ENCODE peak calls at places on chromosomes 6 and 20, in seven cellular contexts. C is dorsolateral prefrontal cortex, E is GM18507, Y is cardiac muscle cell, U is NCI-H345, W is substantia nigra, P is fibroblast of the conjunctiva. L is an unnamed sample.

GRCh38 chr6:11828185-11828897 is 49.7 kb upstream of the ADTRP start:
- DNase-seq in Y (no peak), P (no peak), E (no peak), U (no peak), W (no peak), C (no peak), L (no peak)

GRCh38 chr20:6566821-6567220 is 200.7 kb upstream of the BMP2 start:
- DNase-seq in U (no peak), W (no peak), E (no peak), Y (peak), C (no peak), P (peak), L (peak)

GRCh38 chr6:93644611-93645010 is 225.3 kb upstream of the EPHA7 start:
- DNase-seq in P (peak), Y (peak), C (no peak), W (no peak), E (no peak), U (peak), L (no peak)

GRCh38 chr20:51934301-51935002 is 132.1 kb upstream of the SALL4 start:
- DNase-seq in W (no peak), C (no peak), Y (no peak), P (no peak), U (no peak), E (no peak), L (no peak)

GRCh38 chr6:160931378-160932343 is 59.9 kb upstream of the MAP3K4 start:
- DNase-seq in W (no peak), U (no peak), C (no peak), P (no peak), E (no peak), Y (no peak), L (no peak)

GRCh38 chr6:34986845-34987246 is 97.8 kb downstream of the ANKS1A start:
- DNase-seq in U (peak), Y (peak), E (peak), P (peak), W (peak), C (peak), L (peak)

GRCh38 chr6:150634641-150635292 is 35.1 kb downstream of the PLEKHG1 start:
- DNase-seq in U (no peak), W (no peak), Y (peak), E (no peak), C (no peak), P (no peak), L (no peak)

GRCh38 chr20:57586370-57586793 is 25.5 kb downstream of the PCK1 start:
- DNase-seq in U (no peak), E (no peak), P (no peak), W (peak), C (no peak), Y (no peak), L (no peak)

GRCh38 chr20:35886537-35886936 is 67.8 kb downstream of the SCAND1 start:
- DNase-seq in E (no peak), C (no peak), U (no peak), W (no peak), P (no peak), Y (no peak), L (no peak)

GRCh38 chr20:44424039-44424495 is 51.6 kb upstream of the TTPAL start:
- DNase-seq in Y (no peak), C (no peak), U (no peak), E (no peak), P (no peak), W (no peak), L (no peak)

GRCh38 chr6:83459663-83460062 is 28.8 kb upstream of the ME1 start:
- DNase-seq in C (no peak), Y (no peak), U (no peak), E (no peak), W (no peak), P (no peak), L (no peak)

GRCh38 chr6:32867022-32867477 is 13.1 kb downstream of the PSMB9 start:
- DNase-seq in E (no peak), P (no peak), Y (no peak), U (no peak), W (no peak), C (no peak), L (no peak)

GRCh38 chr20:32626859-32627636 is 41.9 kb upstream of the NOL4L start:
- DNase-seq in W (peak), U (peak), C (peak), P (no peak), E (no peak), Y (no peak), L (peak)

GRCh38 chr6:134437376-134437775 is 119.5 kb upstream of the SGK1 start:
- DNase-seq in P (no peak), Y (peak), E (no peak), U (no peak), W (no peak), C (no peak), L (no peak)

GRCh38 chr6:14748679-14749078 is 497.2 kb upstream of the JARID2 start:
- DNase-seq in U (no peak), C (no peak), W (no peak), E (no peak), P (no peak), Y (no peak), L (no peak)